ENCODE peak calls at places on chromosomes 7 and 10, in seven cellular contexts. G is aorta, M is adrenal gland, T is breast epithelium, O is tibial nerve, J is uterus, Q is fibroblast of lung. I is an unnamed sample.

GRCh38 chr7:73725703-73726466 is 6.4 kb upstream of the STX1A start:
- DNase-seq in T (peak; percentile 86), Q (peak; percentile 58), O (peak; percentile 98), M (peak; percentile 95), G (peak; percentile 87), J (peak; percentile 83), I (no peak)

GRCh38 chr10:61907011-61907410 is 5.5 kb downstream of the ARID5B start:
- DNase-seq in Q (no peak), O (no peak), J (no peak), M (no peak), T (no peak), G (no peak), I (no peak)

GRCh38 chr7:98556288-98556687 is 60.8 kb upstream of the NPTX2 start:
- DNase-seq in J (no peak), G (no peak), T (no peak), Q (no peak), M (no peak), O (no peak), I (no peak)

GRCh38 chr7:74236284-74236683 is 17.9 kb downstream of the RFC2 start:
- DNase-seq in G (no peak), Q (peak; percentile 43), M (no peak), T (no peak), J (no peak), O (no peak), I (no peak)

GRCh38 chr7:43018446-43018845 is 86.3 kb downstream of the MRPL32 start:
- DNase-seq in T (no peak), Q (no peak), G (no peak), M (no peak), J (no peak), O (no peak), I (no peak)

GRCh38 chr10:620971-621370 is 68.5 kb downstream of the DIP2C start:
- DNase-seq in G (no peak), J (no peak), Q (no peak), M (no peak), T (no peak), O (no peak), I (no peak)

GRCh38 chr7:96414931-96415292 is 93.0 kb upstream of the SLC25A13 start:
- DNase-seq in O (peak; percentile 56), M (peak; percentile 59), Q (peak; percentile 48), T (no peak), J (no peak), G (no peak), I (peak; percentile 57)

GRCh38 chr10:100403734-100404133 is 56.7 kb downstream of the SCD start:
- DNase-seq in M (no peak), G (no peak), T (no peak), O (no peak), Q (no peak), J (no peak), I (no peak)

GRCh38 chr10:122078965-122079401 is 90.0 kb downstream of the TACC2 start:
- DNase-seq in J (peak; percentile 57), T (no peak), Q (peak; percentile 62), O (no peak), G (no peak), M (no peak), I (no peak)

GRCh38 chr7:124652237-124652636 is 113.4 kb downstream of the GPR37 start:
- DNase-seq in G (no peak), T (no peak), Q (peak; percentile 42), O (no peak), M (no peak), J (no peak), I (no peak)

GRCh38 chr7:140526901-140527664 is 47.8 kb upstream of the MKRN1 start:
- DNase-seq in M (no peak), O (no peak), Q (no peak), G (no peak), T (no peak), J (no peak), I (no peak)

GRCh38 chr10:71569775-71570588 is 149.6 kb downstream of the C10orf105 start:
- DNase-seq in M (peak; percentile 86), G (peak; percentile 80), T (peak; percentile 71), O (peak; percentile 94), Q (peak; percentile 47), J (peak; percentile 74), I (peak; percentile 54)
- H3K4me1 ChIP-seq in M (no peaks in the 10 kb centered on the region), G (no peaks in the 10 kb centered on the region), T (no peaks in the 10 kb centered on the region), O (no peaks in the 10 kb centered on the region), Q (no peaks in the 10 kb centered on the region), J (no peaks in the 10 kb centered on the region), I (peaks cover 1% of the 10 kb centered on the region)

DNA sequence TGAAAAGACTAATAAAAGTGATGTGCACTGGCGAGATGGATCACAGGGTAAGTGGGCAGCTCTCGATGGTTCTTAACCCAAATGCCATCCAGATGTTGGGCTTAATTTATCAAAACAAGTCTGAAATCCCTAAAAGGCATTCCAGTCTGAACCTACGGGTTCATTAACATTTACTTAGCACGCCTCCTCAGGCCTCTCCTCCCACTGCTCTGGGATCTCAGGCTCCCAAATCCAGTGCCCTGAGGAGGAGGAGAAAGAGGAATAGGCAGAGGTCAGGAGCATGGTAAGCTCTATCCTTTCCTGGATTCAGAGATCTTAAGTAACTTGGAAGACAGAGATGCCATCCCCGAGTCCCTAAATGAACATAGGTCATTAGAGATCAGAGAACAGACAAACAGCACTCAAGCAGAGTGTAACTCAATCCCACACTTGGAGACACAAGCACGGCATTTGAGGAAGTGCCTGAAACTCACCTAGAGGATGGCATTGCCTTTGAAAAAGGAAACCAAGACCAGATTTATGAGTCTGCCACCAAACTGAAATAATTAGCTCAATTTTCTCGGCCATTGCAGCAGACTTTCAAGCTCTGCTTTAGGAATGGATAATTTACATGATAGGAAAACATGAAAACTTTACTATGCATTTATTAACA is 140.9 kb downstream of the CXCL12 start:
- DNase-seq in J (no peak), T (no peak), G (no peak), Q (no peak), O (no peak), M (no peak), I (no peak)
- H3K27ac ChIP-seq in J (no peak overlapping the region), T (no peak overlapping the region), G (no peak overlapping the region), Q (no peak overlapping the region), O (no peak overlapping the region), M (no peak overlapping the region), I (no peak overlapping the region)

GRCh38 chr10:8179081-8179480 is 124.6 kb downstream of the GATA3 start:
- DNase-seq in O (no peak), G (no peak), M (no peak), T (no peak), J (no peak), Q (no peak), I (no peak)
- H3K27me3 ChIP-seq in O (no peaks in the 10 kb centered on the region), G (no peaks in the 10 kb centered on the region), M (no peaks in the 10 kb centered on the region), T (no peaks in the 10 kb centered on the region), J (no peaks in the 10 kb centered on the region), Q (no peaks in the 10 kb centered on the region), I (no peaks in the 10 kb centered on the region)

GRCh38 chr10:69574571-69574978 is 1.4 kb upstream of the NEUROG3 start:
- DNase-seq in M (no peak), T (no peak), J (no peak), G (no peak), Q (no peak), O (no peak), I (no peak)

GRCh38 chr10:69570050-69570816 is 3.0 kb downstream of the NEUROG3 start:
- DNase-seq in M (no peak), T (no peak), G (no peak), J (no peak), O (no peak), Q (no peak), I (no peak)

GRCh38 chr10:69573056-69573806 is at the start of gene NEUROG3:
- DNase-seq in O (no peak), G (peak; percentile 70), Q (no peak), T (no peak), M (no peak), J (no peak), I (no peak)

GRCh38 chr10:69571618-69572158 is 1.5 kb downstream of the NEUROG3 start:
- DNase-seq in T (no peak), Q (no peak), J (no peak), G (no peak), M (no peak), O (no peak), I (no peak)

GRCh38 chr10:69572159-69573055 is 815 bp downstream of the NEUROG3 start:
- DNase-seq in O (no peak), J (no peak), T (no peak), G (peak; percentile 52), Q (no peak), M (no peak), I (no peak)
- H3K4me1 ChIP-seq in O (peaks cover 25% of the 10 kb centered on the region), J (peaks cover 17% of the 10 kb centered on the region), T (no peaks in the 10 kb centered on the region), G (no peaks in the 10 kb centered on the region), Q (no peaks in the 10 kb centered on the region), M (no peaks in the 10 kb centered on the region), I (peaks cover 16% of the 10 kb centered on the region)

DNA sequence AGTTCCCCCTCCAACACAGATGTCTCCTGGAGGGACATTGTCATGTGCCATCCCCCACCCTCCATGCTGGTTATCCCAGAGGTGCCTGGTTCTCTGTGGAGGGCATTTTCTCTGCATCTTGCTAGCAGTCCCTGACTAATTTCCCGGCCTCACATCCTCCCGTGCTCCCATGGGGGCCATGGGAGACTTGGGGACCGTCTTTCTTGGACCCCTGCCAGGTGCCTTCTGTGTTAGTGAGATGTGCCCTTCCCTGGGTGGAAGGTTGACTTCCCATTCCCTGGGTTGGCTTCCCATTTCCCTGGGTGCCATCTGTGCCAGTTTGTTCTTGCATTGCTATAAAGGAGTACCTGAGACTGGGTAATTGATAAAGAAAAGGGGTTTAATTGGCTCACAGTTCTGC is 22.5 kb upstream of the GNA12 start:
- DNase-seq in Q (no peak), J (no peak), T (no peak), G (no peak), O (no peak), M (no peak), I (no peak)
- H3K27ac ChIP-seq in Q (no peak overlapping the region), J (no peak overlapping the region), T (no peak overlapping the region), G (no peak overlapping the region), O (no peak overlapping the region), M (no peak overlapping the region), I (no peak overlapping the region)

GRCh38 chr7:101177644-101178043 is 2.4 kb downstream of the NAT16 start:
- DNase-seq in Q (peak; percentile 33), G (no peak), T (no peak), J (no peak), O (no peak), M (no peak), I (no peak)

GRCh38 chr7:101173752-101174244 is 6.3 kb downstream of the NAT16 start:
- DNase-seq in G (no peak), O (no peak), Q (no peak), M (peak; percentile 44), T (no peak), J (no peak), I (no peak)

GRCh38 chr7:101172854-101173751 is 7.0 kb downstream of the NAT16 start:
- DNase-seq in G (peak; percentile 84), T (peak; percentile 31), Q (peak; percentile 66), M (peak; percentile 85), O (no peak), J (peak; percentile 58), I (no peak)

GRCh38 chr7:101174322-101174854 is 5.7 kb downstream of the NAT16 start:
- DNase-seq in J (no peak), O (no peak), T (no peak), Q (no peak), G (no peak), M (no peak), I (no peak)

GRCh38 chr7:101175664-101176063 is 4.4 kb downstream of the NAT16 start:
- DNase-seq in Q (no peak), J (no peak), M (no peak), T (no peak), O (no peak), G (no peak), I (no peak)
- H3K27me3 ChIP-seq in Q (peaks cover 78% of the 10 kb centered on the region), J (peaks cover 29% of the 10 kb centered on the region), M (peaks cover 90% of the 10 kb centered on the region), T (peaks cover 95% of the 10 kb centered on the region), O (peaks cover 100% of the 10 kb centered on the region), G (no peaks in the 10 kb centered on the region), I (peaks cover 47% of the 10 kb centered on the region)

I was measured in iPS DF 6.9.